ENCODE peak calls at places on chromosome 6, in eight cellular contexts. M, V, J, U, Q, F, B and E are unnamed samples.

GRCh38 chr6:31727717-31728671 is 1.1 kb downstream of the DDAH2 start:
- DNase-seq in B (no peak), J (no peak), Q (no peak), V (no peak), M (no peak), U (no peak), F (no peak), E (no peak)

GRCh38 chr6:106110167-106110826 is 24.2 kb downstream of the PRDM1 start:
- DNase-seq in J (no peak), V (peak), Q (no peak), B (no peak), U (no peak), F (no peak), M (no peak), E (no peak)

GRCh38 chr6:108113557-108114519 is 39.3 kb upstream of the OSTM1 start:
- DNase-seq in M (peak), B (peak), J (peak), Q (no peak), F (peak), U (no peak), V (no peak), E (no peak)

GRCh38 chr6:144023216-144023615 is 15.2 kb upstream of the PLAGL1 start:
- DNase-seq in F (no peak), U (no peak), B (no peak), M (no peak), J (no peak), Q (no peak), V (no peak), E (no peak)

GRCh38 chr6:130009148-130009547 is 9.2 kb upstream of the L3MBTL3 start:
- DNase-seq in F (no peak), U (no peak), V (no peak), B (no peak), Q (no peak), M (no peak), J (no peak), E (no peak)

GRCh38 chr6:33785766-33786165 is 3.2 kb downstream of the LEMD2 start:
- DNase-seq in B (no peak), M (no peak), F (no peak), Q (no peak), U (no peak), V (no peak), J (no peak), E (no peak)

GRCh38 chr6:134422426-134423231 is 104.7 kb upstream of the SGK1 start:
- DNase-seq in J (peak), F (no peak), Q (no peak), M (no peak), U (peak), B (no peak), V (no peak), E (peak)

GRCh38 chr6:41073968-41074691 is 1.4 kb downstream of the NFYA start:
- DNase-seq in U (no peak), Q (no peak), J (no peak), M (no peak), B (no peak), F (no peak), V (peak), E (no peak)

GRCh38 chr6:14254505-14254904 is 136.9 kb downstream of the CD83 start:
- DNase-seq in F (no peak), M (no peak), U (no peak), B (no peak), J (no peak), V (no peak), Q (no peak), E (no peak)

GRCh38 chr6:2765896-2766766 is 938 bp downstream of the WRNIP1 start:
- DNase-seq in F (no peak), Q (no peak), M (peak), B (peak), U (no peak), J (no peak), V (no peak), E (no peak)

GRCh38 chr6:33013608-33014007 is 4.2 kb upstream of the HLA-DOA start:
- DNase-seq in V (no peak), J (no peak), M (no peak), Q (no peak), F (no peak), U (no peak), B (no peak), E (no peak)

GRCh38 chr6:16420715-16421461 is 182.5 kb downstream of the GMPR start:
- DNase-seq in V (no peak), U (no peak), B (no peak), J (no peak), M (no peak), F (no peak), Q (peak), E (peak)

GRCh38 chr6:3748208-3748701 is 3.3 kb downstream of the PXDC1 start:
- DNase-seq in M (no peak), F (no peak), V (peak), J (peak), U (peak), B (peak), Q (peak), E (no peak)

GRCh38 chr6:42451595-42452170 is at the start of gene TRERF1:
- DNase-seq in F (peak), B (peak), M (peak), V (no peak), U (peak), Q (peak), J (peak), E (no peak)

GRCh38 chr6:83192456-83192855 is 609 bp downstream of the PGM3 start:
- DNase-seq in M (no peak), Q (no peak), F (no peak), B (no peak), U (no peak), J (no peak), V (no peak), E (no peak)

GRCh38 chr6:138815797-138816528 is 20.1 kb downstream of the ECT2L start:
- DNase-seq in Q (no peak), U (peak), B (no peak), M (no peak), F (peak), V (peak), J (peak), E (peak)

GRCh38 chr6:144678844-144679243 is 393.7 kb downstream of the UTRN start:
- DNase-seq in U (peak), M (no peak), B (no peak), F (no peak), V (no peak), J (no peak), Q (no peak), E (no peak)

GRCh38 chr6:56235245-56235644 is 12.1 kb downstream of the COL21A1 start:
- DNase-seq in F (no peak), Q (no peak), U (no peak), M (no peak), V (no peak), B (no peak), J (no peak), E (no peak)

GRCh38 chr6:158991017-158991723 is 8.8 kb downstream of the RSPH3 start:
- DNase-seq in M (no peak), J (no peak), B (no peak), U (no peak), Q (no peak), F (no peak), V (no peak), E (no peak)

GRCh38 chr6:38871745-38872568 is 156.8 kb downstream of the DNAH8 start:
- DNase-seq in U (peak), J (peak), M (peak), Q (peak), V (peak), B (peak), F (peak), E (no peak)

GRCh38 chr6:170174124-170174770 is 116.6 kb downstream of the DLL1 start:
- DNase-seq in M (no peak), B (no peak), J (no peak), V (no peak), Q (no peak), F (no peak), U (no peak), E (no peak)

GRCh38 chr6:12419626-12420272 is 129.6 kb downstream of the EDN1 start:
- DNase-seq in J (no peak), Q (no peak), B (no peak), V (no peak), M (no peak), U (no peak), F (no peak), E (peak)

GRCh38 chr6:87909849-87910248 is 137.8 kb upstream of the SPACA1 start:
- DNase-seq in M (no peak), F (no peak), B (no peak), U (peak), J (no peak), Q (no peak), V (no peak), E (peak)

GRCh38 chr6:136790411-136791295 is 1.6 kb downstream of the MAP3K5 start:
- DNase-seq in U (no peak), M (no peak), V (no peak), J (no peak), B (no peak), F (no peak), Q (no peak), E (no peak)

GRCh38 chr6:115643762-115644161 is 416.9 kb downstream of the FRK start:
- DNase-seq in Q (no peak), V (no peak), B (no peak), U (no peak), F (no peak), J (peak), M (no peak), E (peak)

GRCh38 chr6:108254436-108255410 is 6.1 kb downstream of the SNX3 start:
- DNase-seq in M (no peak), V (no peak), B (no peak), J (no peak), F (no peak), Q (no peak), U (no peak), E (no peak)

GRCh38 chr6:141326925-141327324 is 805.8 kb upstream of the GJE1 start:
- DNase-seq in F (no peak), M (no peak), U (no peak), J (no peak), Q (no peak), V (no peak), B (no peak), E (no peak)

GRCh38 chr6:474454-475185 is 83.1 kb downstream of the IRF4 start:
- DNase-seq in J (no peak), Q (peak), B (peak), V (no peak), F (no peak), U (no peak), M (peak), E (no peak)